ENCODE peak calls at places on chromosomes 5 and 9, in five cellular contexts. I is T1000, M is brain microvascular endothelial cell, N is tibial artery, Z is HEK293T. S is an unnamed sample.

GRCh38 chr5:145936401-145937131 is at the start of gene SH3RF2:
- DNase-seq in I (no peak), M (peak; percentile 85), N (peak; percentile 74), Z (peak; percentile 79), S (no peak)

GRCh38 chr9:17462869-17463464 is 115.9 kb upstream of the SH3GL2 start:
- DNase-seq in I (no peak), M (peak; percentile 45), N (no peak), Z (peak; percentile 11), S (peak; percentile 24)

GRCh38 chr9:95084254-95084934 is 233.1 kb downstream of the FANCC start:
- DNase-seq in I (no peak), M (no peak), N (peak; percentile 89), Z (no peak), S (no peak)

GRCh38 chr5:53019320-53019719 is 30.2 kb downstream of the ITGA2 start:
- DNase-seq in I (peak; percentile 20), M (peak; percentile 91), N (no peak), Z (no peak), S (no peak)

GRCh38 chr9:99680191-99680590 is 141.5 kb upstream of the NR4A3 start:
- DNase-seq in I (no peak), M (peak; percentile 60), N (no peak), Z (no peak), S (no peak)

GRCh38 chr5:172451771-172452197 is 2.5 kb downstream of the SH3PXD2B start:
- DNase-seq in I (peak; percentile 50), M (peak; percentile 79), N (peak; percentile 85), Z (no peak), S (no peak)

GRCh38 chr5:111749303-111750026 is 7.5 kb downstream of the NREP start:
- DNase-seq in I (no peak), M (no peak), N (no peak), Z (no peak), S (no peak)

GRCh38 chr9:105438136-105438839 is 9.5 kb upstream of the FSD1L start:
- DNase-seq in I (no peak), M (peak; percentile 70), N (no peak), Z (no peak), S (no peak)

GRCh38 chr5:135439426-135440205 is 7.5 kb downstream of the DCANP1 start:
- DNase-seq in I (no peak), M (no peak), N (no peak), Z (no peak), S (no peak)

GRCh38 chr9:109730228-109730627 is 49.8 kb upstream of the PALM2AKAP2 start:
- DNase-seq in I (peak; percentile 8), M (no peak), N (no peak), Z (no peak), S (no peak)

GRCh38 chr9:82987370-82987769 is 75.6 kb downstream of the RASEF start:
- DNase-seq in I (no peak), M (no peak), N (no peak), Z (no peak), S (no peak)

GRCh38 chr5:16741007-16741406 is 124.2 kb upstream of the RETREG1 start:
- DNase-seq in I (no peak), M (no peak), N (no peak), Z (no peak), S (peak; percentile 50)

GRCh38 chr5:172276214-172276613 is 7.3 kb downstream of the UBTD2 start:
- DNase-seq in I (no peak), M (peak; percentile 4), N (no peak), Z (no peak), S (no peak)

GRCh38 chr9:109776391-109776790 is 3.6 kb upstream of the PALM2AKAP2 start:
- DNase-seq in I (no peak), M (no peak), N (no peak), Z (no peak), S (no peak)

GRCh38 chr9:85522459-85523092 is 219.2 kb downstream of the AGTPBP1 start:
- DNase-seq in I (no peak), M (peak; percentile 43), N (no peak), Z (no peak), S (peak; percentile 68)

S was measured in SK-N-SH.